ENCODE peak calls at places on chromosomes 7 and 10, in nine cellular contexts. N is K562, T is A549, F is endothelial cell of umbilical vein, B is HepG2, K is SK-N-SH, Q is HCT116, G is H1, V is GM12878. L is an unnamed sample.

GRCh38 chr10:13613519-13613918 is 26.8 kb downstream of the PRPF18 start:
- DNase-seq in N (no peak), T (peak), F (peak), B (no peak), K (peak), Q (no peak), G (no peak), V (no peak), L (peak)

GRCh38 chr7:31311465-31312074 is 29.0 kb downstream of the NEUROD6 start:
- DNase-seq in N (no peak), T (no peak), F (no peak), B (no peak), K (no peak), Q (no peak), G (no peak), V (no peak), L (no peak)

GRCh38 chr7:16660702-16661464 is 14.9 kb downstream of the BZW2 start:
- DNase-seq in N (no peak), T (peak), F (peak), B (peak), K (no peak), Q (no peak), G (no peak), V (no peak), L (peak)

GRCh38 chr7:17099083-17099973 is 199.1 kb upstream of the AHR start:
- DNase-seq in N (no peak), T (peak), F (no peak), B (peak), K (no peak), Q (peak), G (no peak), V (no peak), L (peak)

GRCh38 chr7:151834281-151835035 is 42.5 kb downstream of the PRKAG2 start:
- DNase-seq in N (no peak), T (no peak), F (no peak), B (no peak), K (no peak), Q (no peak), G (no peak), V (no peak), L (no peak)

GRCh38 chr7:17085186-17085585 is 203.4 kb upstream of the AGR3 start:
- DNase-seq in N (no peak), T (peak), F (no peak), B (peak), K (no peak), Q (no peak), G (no peak), V (no peak), L (no peak)

GRCh38 chr7:32915041-32915536 is 23.5 kb upstream of the KBTBD2 start:
- DNase-seq in N (no peak), T (no peak), F (no peak), B (no peak), K (no peak), Q (no peak), G (no peak), V (no peak), L (no peak)

GRCh38 chr7:22885824-22886255 is 63.2 kb upstream of the TOMM7 start:
- DNase-seq in N (no peak), T (no peak), F (no peak), B (no peak), K (no peak), Q (no peak), G (no peak), V (peak), L (peak)

GRCh38 chr10:33377658-33378025 is 43.2 kb upstream of the NRP1 start:
- DNase-seq in N (no peak), T (no peak), F (no peak), B (no peak), K (no peak), Q (peak), G (no peak), V (no peak), L (no peak)

GRCh38 chr7:149414745-149415390 is 46.0 kb downstream of the ZNF777 start:
- DNase-seq in N (no peak), T (peak), F (peak), B (no peak), K (no peak), Q (no peak), G (peak), V (no peak), L (no peak)

GRCh38 chr7:138752568-138753518 is 45.0 kb upstream of the TMEM213 start:
- DNase-seq in N (no peak), T (peak), F (no peak), B (peak), K (peak), Q (peak), G (no peak), V (peak), L (peak)

GRCh38 chr10:105727131-105727530 is 1086.0 kb downstream of the SORCS3 start:
- DNase-seq in N (no peak), T (no peak), F (no peak), B (no peak), K (no peak), Q (no peak), G (no peak), V (no peak), L (no peak)

GRCh38 chr10:30114871-30115270 is 55.5 kb upstream of the JCAD start:
- DNase-seq in N (no peak), T (no peak), F (peak), B (no peak), K (peak), Q (no peak), G (no peak), V (no peak), L (no peak)

GRCh38 chr10:22479419-22479818 is 134.1 kb downstream of the SPAG6 start:
- DNase-seq in N (no peak), T (no peak), F (no peak), B (no peak), K (no peak), Q (no peak), G (no peak), V (no peak), L (peak)

GRCh38 chr7:138980575-138981285 is 459 bp downstream of the KIAA1549 start:
- DNase-seq in N (no peak), T (no peak), F (peak), B (no peak), K (peak), Q (no peak), G (peak), V (no peak), L (no peak)

GRCh38 chr10:130777507-130778165 is 533.9 kb downstream of the TCERG1L start:
- DNase-seq in N (no peak), T (no peak), F (no peak), B (no peak), K (no peak), Q (no peak), G (no peak), V (no peak), L (no peak)

GRCh38 chr7:44976746-44977196 is 2.0 kb downstream of the MYO1G start:
- DNase-seq in N (no peak), T (no peak), F (no peak), B (no peak), K (no peak), Q (no peak), G (peak), V (no peak), L (no peak)

GRCh38 chr10:72089618-72090017 is 1.3 kb upstream of the SPOCK2 start:
- DNase-seq in N (no peak), T (no peak), F (no peak), B (no peak), K (no peak), Q (no peak), G (no peak), V (no peak), L (no peak)

GRCh38 chr10:72086466-72087391 is 1.6 kb downstream of the SPOCK2 start:
- DNase-seq in N (peak), T (no peak), F (no peak), B (peak), K (no peak), Q (no peak), G (peak), V (no peak), L (no peak)

GRCh38 chr10:72088879-72089585 is 681 bp upstream of the SPOCK2 start:
- DNase-seq in N (no peak), T (no peak), F (no peak), B (peak), K (no peak), Q (no peak), G (peak), V (no peak), L (peak)

GRCh38 chr10:72087392-72087968 is 871 bp downstream of the SPOCK2 start:
- DNase-seq in N (no peak), T (no peak), F (no peak), B (no peak), K (peak), Q (no peak), G (peak), V (no peak), L (no peak)

DNA sequence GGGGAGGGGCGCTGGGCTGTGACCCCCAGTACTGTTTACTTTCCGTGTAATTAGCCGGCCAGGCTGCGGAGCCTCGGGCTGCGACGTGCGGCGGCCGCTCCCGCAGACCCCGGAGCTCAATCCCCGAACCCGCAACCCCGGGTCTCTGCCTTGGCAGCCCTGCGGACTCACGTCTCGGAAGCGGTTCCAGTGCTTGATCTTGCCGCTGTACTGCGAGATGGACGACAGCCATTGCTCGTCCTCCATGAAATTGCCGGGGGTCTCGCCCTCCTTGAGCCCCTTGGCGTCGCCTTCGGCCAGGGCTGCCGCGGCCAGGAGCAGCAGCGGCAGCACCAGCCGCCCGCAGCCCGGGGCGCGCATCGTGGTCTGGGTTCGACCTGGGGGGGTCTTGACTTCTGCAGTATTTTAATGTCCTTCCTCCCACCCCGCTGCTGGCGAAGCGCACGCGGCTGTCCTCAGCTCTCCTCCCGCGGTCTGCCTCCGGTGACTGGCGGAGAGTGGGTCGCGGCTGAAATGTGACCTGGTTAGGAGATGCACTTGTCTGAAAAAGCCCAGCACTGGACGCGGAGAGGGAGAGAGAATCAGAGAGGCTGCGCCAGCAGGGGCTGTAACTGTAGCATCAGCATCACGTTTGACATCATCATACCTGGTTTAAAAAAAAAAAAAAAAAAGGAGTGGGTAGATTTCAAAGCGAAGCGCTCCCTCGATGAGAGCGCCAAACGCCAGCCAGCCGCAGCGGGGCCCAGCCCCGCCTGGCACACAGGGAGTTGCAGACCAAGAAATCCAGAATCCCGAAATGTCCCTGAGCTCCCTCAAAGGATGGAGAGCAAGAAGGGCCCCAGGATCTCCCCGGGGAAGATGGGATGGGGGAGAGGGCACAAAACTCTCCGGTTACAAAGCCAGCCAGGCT is at the start of gene SPOCK2:
- DNase-seq in N (no peak), T (no peak), F (peak), B (no peak), K (peak), Q (no peak), G (peak), V (no peak), L (peak)
- TF ChIP-seq MAX in N (no peak), T (no peak), F (no peak), B (peak), K (no peak), Q (no peak), G (no peak), V (no peak), L (no peak)

DNA sequence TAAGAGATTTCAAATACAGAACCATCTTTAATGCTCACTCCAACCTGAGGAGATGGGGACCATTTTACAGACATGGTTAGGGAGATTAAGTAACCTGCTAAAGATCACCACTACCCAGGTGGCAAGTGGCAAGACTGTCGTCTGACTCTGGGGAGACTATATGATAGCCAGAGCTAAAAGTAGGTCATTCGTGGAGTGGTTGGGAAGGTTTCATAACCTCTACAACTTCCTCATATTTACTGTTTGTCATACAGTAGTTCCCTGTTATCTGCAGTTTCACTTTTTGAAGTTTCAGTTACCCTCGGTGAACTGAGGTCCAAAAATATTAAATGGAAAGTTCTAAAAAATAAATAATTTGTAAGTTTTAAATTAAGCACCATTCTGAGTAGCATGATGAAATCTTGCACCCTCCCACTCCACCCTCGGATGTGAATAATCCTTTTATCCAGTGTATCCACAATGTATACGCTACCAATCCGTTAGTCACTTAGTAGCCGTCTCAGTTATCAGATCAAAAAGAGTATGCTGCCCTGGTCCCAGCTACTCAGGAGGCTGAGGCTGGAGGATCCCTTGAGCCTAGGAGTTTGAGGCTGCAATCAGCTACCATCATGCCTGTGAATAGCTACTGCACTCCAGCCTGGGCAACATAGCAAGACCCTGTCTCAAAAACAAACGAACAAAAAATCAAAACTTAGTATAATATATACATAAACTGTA is 14.9 kb upstream of the LGI1 start:
- DNase-seq in N (no peak), T (no peak), F (no peak), B (no peak), K (no peak), Q (no peak), G (no peak), V (peak), L (peak)
- H3K4me3 ChIP-seq in N (no peak), T (no peak), F (no peak), B (no peak), K (no peak), Q (no peak), G (no peak), V (peak), L (peak)

DNA sequence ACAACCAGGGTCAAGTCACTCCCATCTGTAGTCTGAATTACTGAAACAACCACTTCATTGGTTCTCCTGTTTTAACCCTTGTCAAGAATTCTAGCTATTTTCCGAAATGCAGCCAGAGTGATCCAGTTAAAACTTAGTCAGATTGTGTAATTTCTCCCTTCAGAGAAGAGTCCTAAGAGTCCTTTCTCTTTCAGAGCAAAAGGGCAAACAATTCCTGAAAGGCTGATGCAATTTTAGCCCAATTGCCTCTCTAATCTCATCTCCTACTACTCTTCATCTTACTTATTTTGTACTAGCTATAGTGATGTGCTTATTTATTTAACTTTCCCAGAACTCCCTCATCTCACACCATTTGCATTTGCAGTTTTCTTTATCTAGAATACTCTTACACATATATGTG is 44.8 kb downstream of the HGF start:
- DNase-seq in N (no peak), T (no peak), F (no peak), B (no peak), K (no peak), Q (no peak), G (no peak), V (no peak), L (no peak)
- TF ChIP-seq MAX in N (no peak), T (no peak), F (no peak), B (no peak), K (no peak), Q (no peak), G (no peak), V (no peak), L (no peak)

DNA sequence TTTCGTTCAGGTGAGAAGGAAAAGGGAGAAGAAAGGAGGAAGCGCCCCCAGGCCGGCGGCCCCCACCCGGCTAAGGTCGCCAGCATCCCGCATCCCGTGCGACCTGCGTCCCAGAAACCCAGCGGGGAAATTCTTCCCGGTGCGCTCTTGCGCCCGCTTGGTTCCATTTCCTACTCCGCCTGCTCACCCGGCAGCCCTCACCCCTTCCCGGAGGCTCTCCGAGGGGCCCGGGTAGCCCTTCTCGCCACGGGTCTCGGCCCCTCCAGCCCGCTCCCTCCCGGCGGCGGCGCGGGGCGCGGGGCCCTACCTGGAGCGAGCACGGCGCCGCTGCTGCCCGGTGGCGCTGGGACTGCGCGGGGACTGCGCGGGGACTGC is at the start of gene PRKCQ:
- DNase-seq in N (no peak), T (peak), F (no peak), B (no peak), K (no peak), Q (no peak), G (no peak), V (no peak), L (no peak)
- H3K4me3 ChIP-seq in N (peak), T (peak), F (peak), B (peak), K (peak), Q (peak), G (peak), V (peak), L (peak)

GRCh38 chr10:79073784-79074432 is 5.1 kb downstream of the ZMIZ1 start:
- DNase-seq in N (no peak), T (no peak), F (peak), B (peak), K (no peak), Q (no peak), G (no peak), V (no peak), L (no peak)
- TF ChIP-seq MAX in N (no peak), T (no peak), F (no peak), B (no peak), K (no peak), Q (no peak), G (no peak), V (no peak), L (no peak)

L was measured in NB4.